ENCODE peak calls at places on chromosomes 11 and 22, in nine cellular contexts. J is HepG2, L is GM12878, Y is K562, K is A549, X is breast epithelium, D is ovary, E is IMR-90, R is tibial nerve. Q is an unnamed sample.

GRCh38 chr11:69914286-69915150 is 95.3 kb upstream of the FGF3 start:
- DNase-seq in J (no peak), L (no peak), Y (no peak), K (no peak), X (peak; percentile 88), D (no peak), E (no peak), R (no peak), Q (no peak)

GRCh38 chr11:19018901-19019300 is 41.6 kb downstream of the MRGPRX2 start:
- DNase-seq in J (peak; percentile 12), L (no peak), Y (no peak), K (no peak), X (no peak), D (no peak), E (no peak), R (no peak), Q (no peak)

GRCh38 chr11:7486731-7487130 is 1.4 kb downstream of the OLFML1 start:
- DNase-seq in J (no peak), L (no peak), Y (no peak), K (no peak), X (no peak), D (peak; percentile 47), E (no peak), R (no peak), Q (no peak)

GRCh38 chr11:121711900-121712424 is 259.2 kb upstream of the SORL1-AS1 start:
- DNase-seq in J (peak; percentile 74), L (no peak), Y (no peak), K (no peak), X (no peak), D (no peak), E (peak; percentile 39), R (no peak), Q (no peak)

GRCh38 chr22:38694049-38694448 is 6.7 kb downstream of the JOSD1 start:
- DNase-seq in J (peak; percentile 72), L (no peak), Y (no peak), K (no peak), X (no peak), D (no peak), E (no peak), R (no peak), Q (no peak)

GRCh38 chr11:122246885-122247284 is 130.9 kb upstream of the BLID start:
- DNase-seq in J (no peak), L (no peak), Y (no peak), K (no peak), X (no peak), D (no peak), E (peak; percentile 24), R (no peak), Q (no peak)

GRCh38 chr11:128725630-128726461 is 32.0 kb downstream of the FLI1 start:
- DNase-seq in J (no peak), L (peak; percentile 89), Y (no peak), K (no peak), X (no peak), D (no peak), E (peak; percentile 59), R (peak; percentile 46), Q (no peak)

GRCh38 chr11:45658292-45658991 is 7.0 kb downstream of the CHST1 start:
- DNase-seq in J (peak; percentile 10), L (no peak), Y (no peak), K (no peak), X (no peak), D (peak; percentile 83), E (peak; percentile 45), R (no peak), Q (peak; percentile 32)

GRCh38 chr11:88292156-88292844 is 45.2 kb downstream of the CTSC start:
- DNase-seq in J (peak; percentile 6), L (no peak), Y (no peak), K (peak; percentile 31), X (peak; percentile 21), D (no peak), E (peak; percentile 22), R (no peak), Q (no peak)

GRCh38 chr11:33116535-33116934 is 44.7 kb downstream of the CSTF3 start:
- DNase-seq in J (peak; percentile 27), L (no peak), Y (no peak), K (peak; percentile 10), X (no peak), D (no peak), E (peak; percentile 22), R (no peak), Q (no peak)

GRCh38 chr22:29154364-29155048 is 51.2 kb upstream of the EMID1 start:
- DNase-seq in J (peak; percentile 49), L (no peak), Y (peak; percentile 78), K (peak; percentile 56), X (peak; percentile 44), D (peak; percentile 68), E (peak; percentile 51), R (peak; percentile 57), Q (peak; percentile 95)
- H3K4me3 ChIP-seq in J (peak overlapping the region; percentile 23), L (no peak overlapping the region), Y (no peak overlapping the region), K (peak overlapping the region; percentile 27), X (no peak overlapping the region), D (no peak overlapping the region), E (no peak overlapping the region), R (peak overlapping the region; percentile 2), Q (no peak overlapping the region)

GRCh38 chr11:106076421-106076922 is 675 bp downstream of the KBTBD3 start:
- DNase-seq in J (no peak), L (no peak), Y (no peak), K (no peak), X (no peak), D (no peak), E (no peak), R (peak; percentile 9), Q (peak; percentile 15)

GRCh38 chr11:106082096-106082495 is 4.6 kb downstream of the AASDHPPT start:
- DNase-seq in J (no peak), L (no peak), Y (no peak), K (no peak), X (no peak), D (no peak), E (no peak), R (no peak), Q (no peak)

GRCh38 chr11:106072804-106073203 is 4.3 kb downstream of the KBTBD3 start:
- DNase-seq in J (no peak), L (no peak), Y (no peak), K (no peak), X (no peak), D (no peak), E (no peak), R (no peak), Q (no peak)

GRCh38 chr11:106077609-106078517 is at the start of gene AASDHPPT:
- DNase-seq in J (peak; percentile 46), L (no peak), Y (peak; percentile 13), K (peak; percentile 59), X (no peak), D (no peak), E (peak; percentile 29), R (peak; percentile 13), Q (no peak)

GRCh38 chr11:106076923-106077608 is at the start of gene KBTBD3:
- DNase-seq in J (peak; percentile 98), L (peak; percentile 99), Y (peak; percentile 91), K (peak; percentile 98), X (peak; percentile 98), D (peak; percentile 98), E (peak; percentile 99), R (peak; percentile 97), Q (peak; percentile 99)
- TF ChIP-seq POLR2A in J (peak; percentile 84), L (peak; percentile 81), Y (no peak), K (peak; percentile 38), X (peak; percentile 86), D (peak; percentile 90), E (no peak), R (peak; percentile 92), Q (no peak)

DNA sequence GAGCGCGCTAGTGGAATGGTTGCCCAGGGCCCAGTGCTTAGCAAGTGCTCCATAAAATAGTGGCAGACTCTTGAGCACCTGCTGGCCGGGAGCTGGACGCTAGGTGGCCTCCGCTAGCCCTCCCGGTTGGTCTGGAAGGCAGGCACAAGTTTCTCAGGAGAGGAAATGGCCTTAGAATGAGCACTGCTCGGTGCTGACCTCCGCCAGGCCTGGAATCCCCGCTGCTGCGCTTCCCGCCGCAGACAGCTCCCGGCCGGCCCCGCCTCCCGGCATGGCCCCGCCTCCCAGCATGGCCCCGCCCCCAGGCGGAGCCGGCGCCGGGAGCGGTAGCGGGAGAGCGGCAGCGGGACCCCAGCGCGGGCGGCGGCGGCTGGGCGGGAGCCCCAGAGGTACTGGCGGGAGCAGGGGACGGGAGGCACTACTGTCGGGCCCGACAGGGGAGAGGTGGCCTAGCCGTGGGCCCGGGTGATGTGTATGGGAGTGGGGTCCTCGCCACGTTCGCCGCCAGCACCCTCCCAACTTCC is at the start of gene SIPA1:
- DNase-seq in J (peak; percentile 88), L (no peak), Y (peak; percentile 87), K (peak; percentile 91), X (no peak), D (peak; percentile 79), E (peak; percentile 93), R (no peak), Q (no peak)
- TF ChIP-seq CTCF in J (peak; percentile 74), L (no peak), Y (peak; percentile 71), K (no peak), X (no peak), D (peak; percentile 39), E (peak; percentile 65), R (peak; percentile 47), Q (no peak)

GRCh38 chr11:10752061-10752460 is 1.0 kb downstream of the CTR9 start:
- DNase-seq in J (no peak), L (no peak), Y (no peak), K (no peak), X (no peak), D (no peak), E (no peak), R (no peak), Q (no peak)
- H3K4me3 ChIP-seq in J (peak overlapping the region; percentile 87), L (peak overlapping the region; percentile 92), Y (peak overlapping the region; percentile 63), K (peak overlapping the region; percentile 78), X (peak overlapping the region; percentile 82), D (peak overlapping the region; percentile 83), E (peak overlapping the region; percentile 87), R (peak overlapping the region; percentile 81), Q (no peak overlapping the region)

GRCh38 chr11:127330044-127330443 is 329.5 kb upstream of the KIRREL3 start:
- DNase-seq in J (no peak), L (no peak), Y (no peak), K (no peak), X (no peak), D (no peak), E (no peak), R (no peak), Q (no peak)
- TF ChIP-seq POLR2A in J (no peak), L (no peak), Y (no peak), K (no peak), X (no peak), D (no peak), E (no peak), R (no peak), Q (no peak)

Q was measured in lower leg skin.